ENCODE peak calls at places on chromosomes 16 and 17, in six cellular contexts. One of them, this sample, is unnamed. For H3K4me1, the result is how much of the 10 kb centered on the place peaks cover.

GRCh38 chr17:56884483-56885144 is 29.2 kb downstream of the TRIM25 start:
- DNase-seq in esophagus squamous epithelium: no peak
- DNase-seq in ovary: no peak
- DNase-seq in colonic mucosa: peak
- DNase-seq in heart left ventricle: no peak
- DNase-seq in thoracic aorta: no peak
- DNase-seq in this sample: no peak

GRCh38 chr17:30336369-30337171 is 2.7 kb upstream of the TMIGD1 start:
- DNase-seq in esophagus squamous epithelium: no peak
- DNase-seq in heart left ventricle: no peak
- DNase-seq in thoracic aorta: no peak
- DNase-seq in ovary: no peak
- DNase-seq in colonic mucosa: peak
- DNase-seq in this sample: no peak

GRCh38 chr16:11668590-11669379 is 530 bp downstream of the SNN start:
- DNase-seq in thoracic aorta: no peak
- DNase-seq in colonic mucosa: no peak
- DNase-seq in esophagus squamous epithelium: no peak
- DNase-seq in ovary: peak
- DNase-seq in heart left ventricle: no peak
- DNase-seq in this sample: no peak

GRCh38 chr17:67999291-67999911 is 3.1 kb upstream of the C17orf58 start:
- DNase-seq in colonic mucosa: no peak
- DNase-seq in heart left ventricle: no peak
- DNase-seq in thoracic aorta: no peak
- DNase-seq in esophagus squamous epithelium: no peak
- DNase-seq in ovary: no peak
- DNase-seq in this sample: no peak

GRCh38 chr17:13544755-13545154 is 57.0 kb downstream of the HS3ST3A1 start:
- DNase-seq in colonic mucosa: no peak
- DNase-seq in esophagus squamous epithelium: no peak
- DNase-seq in heart left ventricle: no peak
- DNase-seq in thoracic aorta: no peak
- DNase-seq in ovary: no peak
- DNase-seq in this sample: no peak

GRCh38 chr16:50290856-50291255 is 24.5 kb downstream of the ADCY7 start:
- DNase-seq in ovary: no peak
- DNase-seq in heart left ventricle: no peak
- DNase-seq in esophagus squamous epithelium: no peak
- DNase-seq in thoracic aorta: no peak
- DNase-seq in colonic mucosa: no peak
- DNase-seq in this sample: no peak

GRCh38 chr16:57938936-57939871 is 31.7 kb downstream of the CNGB1 start:
- DNase-seq in ovary: peak
- DNase-seq in esophagus squamous epithelium: no peak
- DNase-seq in colonic mucosa: peak
- DNase-seq in heart left ventricle: peak
- DNase-seq in thoracic aorta: no peak
- DNase-seq in this sample: peak

GRCh38 chr16:68296291-68296690 is 14.5 kb downstream of the SLC7A6OS start:
- DNase-seq in colonic mucosa: no peak
- DNase-seq in thoracic aorta: no peak
- DNase-seq in esophagus squamous epithelium: no peak
- DNase-seq in heart left ventricle: peak
- DNase-seq in ovary: peak
- DNase-seq in this sample: no peak

GRCh38 chr16:88530858-88531203 is 39.4 kb upstream of the ZC3H18 start:
- DNase-seq in thoracic aorta: no peak
- DNase-seq in colonic mucosa: no peak
- DNase-seq in esophagus squamous epithelium: no peak
- DNase-seq in ovary: peak
- DNase-seq in heart left ventricle: no peak
- DNase-seq in this sample: no peak

GRCh38 chr17:82947051-82947991 is 107.5 kb upstream of the ZNF750 start:
- DNase-seq in colonic mucosa: no peak
- DNase-seq in esophagus squamous epithelium: no peak
- DNase-seq in ovary: no peak
- DNase-seq in heart left ventricle: no peak
- DNase-seq in thoracic aorta: no peak
- DNase-seq in this sample: no peak

GRCh38 chr16:57791156-57791902 is 11.0 kb downstream of the KIFC3 start:
- DNase-seq in esophagus squamous epithelium: no peak
- DNase-seq in heart left ventricle: peak
- DNase-seq in thoracic aorta: no peak
- DNase-seq in colonic mucosa: no peak
- DNase-seq in ovary: no peak
- DNase-seq in this sample: no peak

GRCh38 chr17:48928876-48929811 is 15.5 kb downstream of the SNF8 start:
- DNase-seq in colonic mucosa: no peak
- DNase-seq in heart left ventricle: no peak
- DNase-seq in ovary: no peak
- DNase-seq in esophagus squamous epithelium: no peak
- DNase-seq in thoracic aorta: no peak
- DNase-seq in this sample: no peak

GRCh38 chr17:78573955-78574354 is 3.2 kb downstream of the DNAH17 start:
- DNase-seq in ovary: no peak
- DNase-seq in heart left ventricle: no peak
- DNase-seq in colonic mucosa: no peak
- DNase-seq in esophagus squamous epithelium: no peak
- DNase-seq in thoracic aorta: no peak
- DNase-seq in this sample: no peak

GRCh38 chr17:40071720-40072480 is 9.1 kb downstream of the THRA start:
- DNase-seq in thoracic aorta: peak
- DNase-seq in ovary: peak
- DNase-seq in colonic mucosa: peak
- DNase-seq in esophagus squamous epithelium: no peak
- DNase-seq in heart left ventricle: peak
- DNase-seq in this sample: no peak

GRCh38 chr17:64388961-64389565 is 1.6 kb downstream of the PECAM1 start:
- DNase-seq in ovary: peak
- DNase-seq in esophagus squamous epithelium: no peak
- DNase-seq in colonic mucosa: no peak
- DNase-seq in thoracic aorta: no peak
- DNase-seq in heart left ventricle: no peak
- DNase-seq in this sample: no peak

GRCh38 chr16:50209548-50210265 is 56.6 kb downstream of the TENT4B start:
- DNase-seq in esophagus squamous epithelium: no peak
- DNase-seq in heart left ventricle: no peak
- DNase-seq in thoracic aorta: no peak
- DNase-seq in ovary: no peak
- DNase-seq in colonic mucosa: peak
- DNase-seq in this sample: no peak

GRCh38 chr16:73710526-73710925 is 586.1 kb upstream of the PSMD7 start:
- DNase-seq in esophagus squamous epithelium: no peak
- DNase-seq in heart left ventricle: no peak
- DNase-seq in ovary: no peak
- DNase-seq in thoracic aorta: no peak
- DNase-seq in colonic mucosa: no peak
- DNase-seq in this sample: no peak

GRCh38 chr16:74667215-74667765 is 613 bp upstream of the RFWD3 start:
- DNase-seq in heart left ventricle: peak
- DNase-seq in ovary: peak
- DNase-seq in thoracic aorta: no peak
- DNase-seq in esophagus squamous epithelium: no peak
- DNase-seq in colonic mucosa: peak
- DNase-seq in this sample: no peak

GRCh38 chr17:73902416-73903181 is 258.4 kb upstream of the SDK2 start:
- DNase-seq in ovary: no peak
- DNase-seq in thoracic aorta: no peak
- DNase-seq in esophagus squamous epithelium: no peak
- DNase-seq in colonic mucosa: peak
- DNase-seq in heart left ventricle: no peak
- DNase-seq in this sample: no peak

GRCh38 chr16:31453255-31454204 is 5.8 kb upstream of the ARMC5 start:
- DNase-seq in esophagus squamous epithelium: no peak
- DNase-seq in heart left ventricle: no peak
- DNase-seq in ovary: peak
- DNase-seq in thoracic aorta: no peak
- DNase-seq in colonic mucosa: no peak
- DNase-seq in this sample: no peak

GRCh38 chr16:53053967-53054669 is 673 bp upstream of the CHD9 start:
- DNase-seq in thoracic aorta: no peak
- DNase-seq in heart left ventricle: peak
- DNase-seq in colonic mucosa: peak
- DNase-seq in ovary: peak
- DNase-seq in esophagus squamous epithelium: no peak
- DNase-seq in this sample: no peak

GRCh38 chr17:56319531-56319930 is 166.3 kb downstream of the ANKFN1 start:
- DNase-seq in colonic mucosa: no peak
- DNase-seq in esophagus squamous epithelium: no peak
- DNase-seq in ovary: no peak
- DNase-seq in heart left ventricle: no peak
- DNase-seq in thoracic aorta: no peak
- DNase-seq in this sample: peak

GRCh38 chr17:50955160-50955559 is 89.0 kb upstream of the TOB1 start:
- DNase-seq in esophagus squamous epithelium: no peak
- DNase-seq in heart left ventricle: no peak
- DNase-seq in colonic mucosa: no peak
- DNase-seq in ovary: no peak
- DNase-seq in thoracic aorta: no peak
- DNase-seq in this sample: no peak

GRCh38 chr17:48790607-48791127 is 26.4 kb downstream of the TTLL6 start:
- DNase-seq in esophagus squamous epithelium: no peak
- DNase-seq in colonic mucosa: peak
- DNase-seq in heart left ventricle: no peak
- DNase-seq in ovary: no peak
- DNase-seq in thoracic aorta: no peak
- DNase-seq in this sample: no peak

DNA sequence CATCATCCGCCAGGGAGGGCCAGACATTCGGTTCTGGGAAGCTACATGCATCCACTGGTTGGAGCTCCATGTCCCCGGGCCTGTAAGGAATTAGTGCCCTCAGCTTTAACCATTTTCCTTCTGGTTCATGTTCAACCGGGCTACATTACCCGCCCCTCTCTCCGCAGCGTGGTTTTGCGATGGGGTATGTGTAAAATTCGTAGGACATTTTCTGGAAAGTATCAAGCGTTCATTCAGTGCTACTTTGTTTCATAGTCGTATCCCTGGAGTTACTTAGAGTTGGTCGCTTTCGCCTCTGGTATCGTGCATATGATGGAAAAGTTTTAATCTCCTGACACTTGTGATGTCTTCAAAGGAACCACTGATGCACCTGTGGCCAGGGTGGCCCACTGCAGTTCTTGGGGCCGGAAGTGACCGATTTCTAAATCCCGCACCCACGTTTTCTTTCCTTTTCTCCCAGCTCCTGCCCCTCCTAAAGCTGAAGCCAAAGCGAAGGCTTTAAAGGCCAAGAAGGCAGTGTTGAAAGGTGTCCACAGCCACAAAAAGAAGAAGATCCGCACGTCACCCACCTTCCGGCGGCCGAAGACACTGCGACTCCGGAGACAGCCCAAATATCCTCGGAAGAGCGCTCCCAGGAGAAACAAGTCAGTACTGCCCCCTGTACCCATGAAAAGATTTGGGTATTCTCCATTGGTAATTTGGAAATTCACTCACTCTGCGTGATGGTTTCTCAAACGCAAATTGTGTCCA is 637 bp downstream of the RPL23A start:
- DNase-seq in heart left ventricle: no peak
- DNase-seq in ovary: no peak
- DNase-seq in thoracic aorta: no peak
- DNase-seq in colonic mucosa: no peak
- DNase-seq in esophagus squamous epithelium: no peak
- DNase-seq in this sample: no peak
- H3K4me1 ChIP-seq in heart left ventricle: half or more
- H3K4me1 ChIP-seq in ovary: under half
- H3K4me1 ChIP-seq in thoracic aorta: under half
- H3K4me1 ChIP-seq in colonic mucosa: under half
- H3K4me1 ChIP-seq in esophagus squamous epithelium: half or more
- H3K4me1 ChIP-seq in this sample: under half

DNA sequence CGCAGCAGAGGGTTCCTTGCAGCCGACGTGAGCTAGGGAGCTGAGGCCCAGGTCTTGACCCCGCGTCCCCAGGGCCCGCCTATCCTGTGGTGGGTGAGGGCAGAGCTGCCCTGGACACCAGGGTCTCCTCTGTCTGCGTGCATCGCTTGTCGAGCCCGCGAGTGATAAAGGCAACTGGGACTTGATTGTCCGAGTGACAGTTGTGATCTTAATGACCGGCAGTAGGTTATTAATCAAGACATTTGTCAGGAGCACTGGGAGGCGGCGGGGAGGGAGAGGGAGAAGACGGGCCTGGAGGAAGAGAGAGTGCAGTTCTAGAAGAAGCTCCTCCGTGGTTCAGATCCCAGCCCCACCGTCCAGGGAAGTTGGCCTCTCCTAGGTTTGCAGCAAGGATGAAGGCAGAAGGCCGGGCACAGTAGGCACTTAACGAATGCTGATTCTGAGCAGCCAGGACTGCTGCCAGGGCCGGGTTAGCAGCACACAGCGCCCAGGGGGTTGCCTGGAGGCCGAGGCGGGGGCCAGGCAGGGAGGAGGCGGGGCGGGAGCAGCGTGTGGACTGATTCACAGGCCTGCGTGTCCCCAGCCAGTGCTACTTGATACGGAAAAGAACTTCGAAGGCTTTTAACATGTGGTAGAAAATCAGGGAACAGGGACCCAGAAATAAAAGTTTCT is 11.3 kb upstream of the GSE1 start:
- DNase-seq in heart left ventricle: no peak
- DNase-seq in ovary: no peak
- DNase-seq in esophagus squamous epithelium: no peak
- DNase-seq in thoracic aorta: no peak
- DNase-seq in colonic mucosa: no peak
- DNase-seq in this sample: no peak
- TF ChIP-seq CTCF in heart left ventricle: no peak
- TF ChIP-seq CTCF in ovary: no peak
- TF ChIP-seq CTCF in esophagus squamous epithelium: no peak
- TF ChIP-seq CTCF in thoracic aorta: no peak
- TF ChIP-seq CTCF in colonic mucosa: no peak
- TF ChIP-seq CTCF in this sample: no peak

GRCh38 chr16:4663756-4664465 is 29.5 kb upstream of the NUDT16L1 start:
- DNase-seq in esophagus squamous epithelium: no peak
- DNase-seq in ovary: no peak
- DNase-seq in thoracic aorta: no peak
- DNase-seq in heart left ventricle: peak
- DNase-seq in colonic mucosa: peak
- DNase-seq in this sample: no peak
- H3K4me1 ChIP-seq in esophagus squamous epithelium: under half
- H3K4me1 ChIP-seq in ovary: under half
- H3K4me1 ChIP-seq in thoracic aorta: under half
- H3K4me1 ChIP-seq in heart left ventricle: under half
- H3K4me1 ChIP-seq in colonic mucosa: under half
- H3K4me1 ChIP-seq in this sample: under half

GRCh38 chr16:46607529-46607928 is 13.7 kb downstream of the SHCBP1 start:
- DNase-seq in esophagus squamous epithelium: no peak
- DNase-seq in thoracic aorta: no peak
- DNase-seq in heart left ventricle: no peak
- DNase-seq in colonic mucosa: no peak
- DNase-seq in ovary: no peak
- DNase-seq in this sample: no peak

DNA sequence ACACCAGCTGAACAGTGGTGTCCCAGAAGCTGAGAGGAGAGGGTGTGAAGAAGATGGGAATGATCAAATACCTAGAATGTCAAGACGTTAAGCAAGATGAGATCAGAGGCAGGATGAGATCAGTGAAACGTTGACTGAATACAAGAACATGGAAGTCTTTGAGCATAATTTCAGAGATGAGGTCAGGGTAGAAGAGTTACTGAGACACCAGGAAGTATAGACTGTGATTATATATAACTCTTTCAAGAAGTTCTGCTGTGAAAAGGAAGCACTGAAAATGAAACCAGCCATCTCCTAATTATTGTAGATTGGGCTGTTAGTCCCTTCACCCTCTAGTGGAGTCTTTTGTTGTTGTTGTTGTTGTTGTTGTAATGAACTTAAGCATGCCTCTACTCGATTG is 9.1 kb downstream of the SHCBP1 start:
- DNase-seq in esophagus squamous epithelium: no peak
- DNase-seq in thoracic aorta: no peak
- DNase-seq in heart left ventricle: no peak
- DNase-seq in ovary: no peak
- DNase-seq in colonic mucosa: no peak
- DNase-seq in this sample: no peak
- TF ChIP-seq CTCF in esophagus squamous epithelium: no peak
- TF ChIP-seq CTCF in thoracic aorta: no peak
- TF ChIP-seq CTCF in heart left ventricle: no peak
- TF ChIP-seq CTCF in ovary: no peak
- TF ChIP-seq CTCF in colonic mucosa: no peak
- TF ChIP-seq CTCF in this sample: no peak